ENCODE peak calls at places on chromosomes 3 and 15, in nine cellular contexts. M is activated CD8-positive, alpha-beta memory T cell treated with anti-CD3 and anti-CD28 coated beads, Interleukin-2, amount 50 U/mL, for 48 hours; F is COR-L47; Z is keratinocyte; A is CD8-positive, alpha-beta memory T cell; J is frontal cortex; Y is Right ventricle myocardium superior; E is bronchial epithelial cell; G is fibroblast of the aortic adventitia. R is an unnamed sample.

GRCh38 chr3:32018723-32019564 is 37.4 kb downstream of the ZNF860 start:
- DNase-seq in G (peak; percentile 71), M (no peak), J (peak; percentile 20), E (peak; percentile 66), Y (no peak), Z (no peak), A (peak; percentile 22), F (peak; percentile 15), R (no peak)

GRCh38 chr3:150110097-150110496 is 139.4 kb upstream of the PFN2 start:
- DNase-seq in Z (no peak), A (no peak), Y (no peak), F (no peak), J (no peak), G (no peak), M (no peak), E (peak; percentile 44), R (no peak)

GRCh38 chr3:195044411-195044810 is 226.5 kb downstream of the XXYLT1 start:
- DNase-seq in M (no peak), J (no peak), Y (no peak), G (no peak), F (no peak), E (no peak), A (no peak), Z (no peak), R (peak; percentile 1)

GRCh38 chr15:62618432-62618831 is 424.1 kb upstream of the TPM1 start:
- DNase-seq in J (no peak), E (peak; percentile 80), F (no peak), G (peak; percentile 83), A (no peak), M (no peak), Z (peak; percentile 60), Y (no peak), R (no peak)

GRCh38 chr15:25810631-25811077 is 52.5 kb downstream of the ATP10A start:
- DNase-seq in E (no peak), G (no peak), J (no peak), Y (no peak), M (no peak), A (peak; percentile 13), F (no peak), Z (no peak), R (no peak)

GRCh38 chr3:138594150-138594934 is at the start of gene CEP70:
- DNase-seq in J (peak; percentile 67), E (peak; percentile 91), G (peak; percentile 97), A (peak; percentile 93), M (peak; percentile 90), Z (peak; percentile 59), Y (peak; percentile 96), F (no peak), R (peak; percentile 95)

GRCh38 chr15:84649706-84650105 is 4.4 kb downstream of the WDR73 start:
- DNase-seq in Z (no peak), F (no peak), M (no peak), G (peak; percentile 47), E (no peak), J (no peak), A (no peak), Y (no peak), R (no peak)

GRCh38 chr3:46209053-46209452 is 940 bp upstream of the CCR1 start:
- DNase-seq in A (no peak), Y (no peak), G (no peak), Z (no peak), F (no peak), J (no peak), E (no peak), M (no peak), R (no peak)

GRCh38 chr3:39434574-39434973 is 28.1 kb downstream of the RPSA start:
- DNase-seq in E (peak; percentile 39), F (no peak), M (no peak), G (peak; percentile 70), Z (no peak), A (no peak), J (no peak), Y (no peak), R (no peak)

GRCh38 chr15:90101130-90101968 is 919 bp downstream of the IDH2 start:
- DNase-seq in G (peak; percentile 19), Z (no peak), E (no peak), M (no peak), F (peak; percentile 42), J (peak; percentile 49), Y (peak; percentile 79), A (peak; percentile 19), R (peak; percentile 55)

GRCh38 chr3:108598375-108598774 is 8.9 kb downstream of the DZIP3 start:
- DNase-seq in A (no peak), Y (no peak), M (no peak), Z (no peak), F (no peak), J (no peak), G (no peak), E (no peak), R (no peak)

GRCh38 chr15:58442122-58442521 is 10.3 kb downstream of the LIPC start:
- DNase-seq in Z (peak; percentile 41), E (peak; percentile 95), F (no peak), A (no peak), G (no peak), M (no peak), J (no peak), Y (no peak), R (no peak)